ENCODE peak calls at places on chromosome 19, in four cellular contexts. N is neural crest cell, D is B cell, M is osteocyte. K is an unnamed sample.

GRCh38 chr19:43662487-43662886 is 7.5 kb downstream of the PLAUR start:
- DNase-seq in M (no peak), D (no peak), N (no peak), K (no peak)

GRCh38 chr19:41339936-41340335 is 13.8 kb downstream of the TGFB1 start:
- DNase-seq in M (no peak), D (no peak), N (no peak), K (no peak)

GRCh38 chr19:41332468-41332867 is 21.3 kb downstream of the TGFB1 start:
- DNase-seq in M (no peak), N (no peak), D (no peak), K (no peak)

GRCh38 chr19:14167594-14168138 is 31.3 kb upstream of the ASF1B start:
- DNase-seq in D (no peak), M (no peak), N (no peak), K (peak)

GRCh38 chr19:16332991-16333624 is 8.5 kb downstream of the KLF2 start:
- DNase-seq in D (no peak), M (no peak), N (no peak), K (no peak)

GRCh38 chr19:3760871-3761361 is 576 bp downstream of the APBA3 start:
- DNase-seq in N (no peak), D (no peak), M (no peak), K (no peak)

GRCh38 chr19:44701228-44701627 is 2.3 kb downstream of the CEACAM16 start:
- DNase-seq in N (no peak), D (no peak), M (no peak), K (no peak)

GRCh38 chr19:30240904-30241695 is 131.1 kb upstream of the ZNF536 start:
- DNase-seq in D (no peak), N (no peak), M (no peak), K (no peak)

GRCh38 chr19:55690769-55691545 is 15.9 kb downstream of the EPN1 start:
- DNase-seq in D (no peak), N (no peak), M (no peak), K (no peak)

GRCh38 chr19:1213391-1214286 is 8.1 kb downstream of the STK11 start:
- DNase-seq in N (no peak), M (no peak), D (peak), K (no peak)

GRCh38 chr19:623974-624373 is 9.4 kb downstream of the POLRMT start:
- DNase-seq in N (no peak), D (no peak), M (peak), K (no peak)

GRCh38 chr19:2888739-2889224 is 11.9 kb upstream of the ZNF57 start:
- DNase-seq in N (no peak), M (no peak), D (peak), K (peak)

GRCh38 chr19:50646074-50646807 is 3.0 kb upstream of the C19orf81 start:
- DNase-seq in N (no peak), D (no peak), M (no peak), K (no peak)

GRCh38 chr19:38183227-38183914 is 40.7 kb downstream of the DPF1 start:
- DNase-seq in N (peak), M (no peak), D (no peak), K (no peak)

GRCh38 chr19:43781630-43782310 is 997 bp upstream of the KCNN4 start:
- DNase-seq in M (no peak), N (no peak), D (no peak), K (no peak)

GRCh38 chr19:46022431-46023310 is at the start of gene PGLYRP1:
- DNase-seq in M (no peak), N (no peak), D (no peak), K (no peak)

GRCh38 chr19:40219721-40220276 is 1.6 kb upstream of the TTC9B start:
- DNase-seq in D (no peak), M (no peak), N (no peak), K (no peak)

GRCh38 chr19:44356383-44357111 is at the start of gene ZNF112:
- DNase-seq in D (peak), N (peak), M (peak), K (no peak)

GRCh38 chr19:50706387-50706786 is 13.2 kb downstream of the SHANK1 start:
- DNase-seq in D (no peak), M (no peak), N (no peak), K (no peak)

GRCh38 chr19:4260605-4261191 is 13.8 kb downstream of the YJU2 start:
- DNase-seq in M (no peak), N (no peak), D (no peak), K (no peak)

GRCh38 chr19:7668842-7669241 is at the start of gene RETN:
- DNase-seq in D (no peak), M (no peak), N (no peak), K (no peak)

GRCh38 chr19:1942078-1942933 is 1.3 kb downstream of the CSNK1G2 start:
- DNase-seq in N (peak), M (no peak), D (peak), K (peak)

GRCh38 chr19:54792814-54793213 is 10.6 kb upstream of the KIR2DL4 start:
- DNase-seq in N (no peak), M (no peak), D (no peak), K (no peak)

GRCh38 chr19:33385956-33386355 is 12.4 kb downstream of the CEBPG start:
- DNase-seq in D (no peak), M (no peak), N (no peak), K (no peak)

GRCh38 chr19:7783991-7784421 is 21.0 kb downstream of the CLEC4M start:
- DNase-seq in D (no peak), N (no peak), M (no peak), K (no peak)

GRCh38 chr19:7681336-7682174 is 922 bp downstream of the TRAPPC5 start:
- DNase-seq in M (no peak), N (peak), D (peak), K (peak)

GRCh38 chr19:48194041-48194871 is 23.8 kb downstream of the ZSWIM9 start:
- DNase-seq in N (peak), D (no peak), M (no peak), K (no peak)

GRCh38 chr19:17821190-17821589 is at the start of gene INSL3:
- DNase-seq in N (no peak), D (no peak), M (no peak), K (no peak)

GRCh38 chr19:16025108-16026101 is 50.9 kb upstream of the TPM4 start:
- DNase-seq in M (no peak), N (no peak), D (no peak), K (no peak)

GRCh38 chr19:42419309-42419708 is 7.9 kb downstream of the LIPE start:
- DNase-seq in D (no peak), N (no peak), M (no peak), K (no peak)

GRCh38 chr19:47110521-47111080 is 3.0 kb downstream of the ZC3H4 start:
- DNase-seq in N (no peak), D (peak), M (no peak), K (no peak)

GRCh38 chr19:45352914-45353796 is 12.6 kb downstream of the KLC3 start:
- DNase-seq in M (no peak), D (no peak), N (no peak), K (no peak)

GRCh38 chr19:12884926-12885748 is 1.9 kb downstream of the KLF1 start:
- DNase-seq in D (peak), M (no peak), N (peak), K (peak)

GRCh38 chr19:55836340-55836739 is at the start of gene NLRP4:
- DNase-seq in N (no peak), M (peak), D (no peak), K (no peak)

GRCh38 chr19:50777830-50778303 is 7.6 kb downstream of the GPR32 start:
- DNase-seq in D (no peak), N (peak), M (no peak), K (no peak)

GRCh38 chr19:55644191-55644833 is 863 bp downstream of the ZNF581 start:
- DNase-seq in D (no peak), M (no peak), N (no peak), K (no peak)

GRCh38 chr19:29805026-29805925 is 6.5 kb upstream of the CCNE1 start:
- DNase-seq in N (no peak), M (no peak), D (no peak), K (no peak)

DNA sequence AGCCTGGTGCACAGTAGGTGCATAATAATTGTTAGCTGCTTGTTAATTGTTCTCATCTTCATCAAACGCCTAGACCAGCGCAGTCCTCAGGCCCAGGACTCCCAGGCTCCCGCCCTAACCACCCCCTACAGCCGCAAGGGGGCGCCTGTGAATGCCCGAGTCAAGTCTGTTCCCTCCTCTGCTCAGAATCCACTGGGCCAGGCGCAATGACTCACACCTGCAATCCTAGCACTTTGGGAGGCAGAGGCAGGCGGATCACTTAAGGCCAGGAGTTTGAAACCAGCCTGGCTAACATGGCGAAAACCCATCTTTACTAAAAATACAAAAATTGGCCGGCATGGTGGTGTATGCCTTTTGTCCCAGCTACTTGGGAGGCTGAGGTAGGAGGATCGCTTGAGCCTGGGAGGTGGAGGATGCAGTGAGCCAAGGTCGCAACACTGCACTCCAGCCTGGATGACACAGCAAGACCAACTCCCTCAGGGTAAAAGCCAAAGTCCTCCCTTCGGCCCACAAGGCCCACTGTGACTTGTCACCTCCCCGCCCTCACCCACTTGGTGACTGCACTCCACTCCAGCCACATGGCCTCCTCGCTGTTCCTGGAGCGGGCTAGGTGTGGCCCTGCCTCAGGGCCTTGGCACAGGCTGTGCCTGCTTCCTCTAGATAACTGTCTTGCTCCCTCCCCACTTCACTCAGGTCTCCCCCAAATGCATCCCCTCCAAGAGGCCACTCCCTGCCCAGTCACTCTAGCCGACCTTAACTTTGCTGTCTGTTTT is 9.1 kb downstream of the ZNF653 start:
- DNase-seq in D (peak), M (peak), N (peak), K (peak)
- TF ChIP-seq CTCF in D (peak), M (peak), N (peak), K (peak)

GRCh38 chr19:35154535-35155406 is at the start of gene FXYD5:
- DNase-seq in M (no peak), N (no peak), D (peak), K (peak)
- TF ChIP-seq CTCF in M (peak), N (peak), D (no peak), K (no peak)

DNA sequence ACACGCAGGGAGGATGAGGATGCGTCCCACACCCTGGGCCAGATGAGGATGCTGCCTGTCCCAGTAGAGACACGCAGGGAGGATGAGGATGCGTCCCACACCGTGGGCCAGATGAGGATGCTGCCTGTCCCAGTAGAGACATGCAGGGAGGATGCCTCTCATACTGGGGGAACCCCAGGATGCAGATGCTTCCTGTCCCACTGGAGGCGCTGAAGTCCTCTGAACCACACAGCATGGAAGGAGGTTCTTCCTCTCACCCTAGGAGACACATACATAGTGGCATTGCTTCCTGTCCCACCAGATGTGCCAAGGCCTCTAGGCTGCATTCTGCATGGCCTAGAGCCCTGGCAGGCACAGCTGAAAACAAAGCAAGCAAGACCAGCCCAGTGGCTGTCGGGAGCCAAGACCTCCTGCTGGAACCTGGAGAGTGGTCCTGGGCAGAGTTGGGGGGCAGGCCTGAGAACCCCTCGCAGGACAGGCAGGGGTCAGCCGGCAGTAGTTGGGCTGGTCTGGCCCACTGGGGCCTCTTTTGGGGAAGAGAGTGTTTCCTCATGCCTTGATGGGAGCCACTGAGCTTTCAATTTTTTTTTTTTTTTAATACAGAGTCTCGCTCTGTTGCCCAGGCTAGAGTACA is 4.3 kb downstream of the HPN start:
- DNase-seq in N (no peak), D (peak), M (no peak), K (no peak)
- TF ChIP-seq CTCF in N (peak), D (no peak), M (peak), K (no peak)

DNA sequence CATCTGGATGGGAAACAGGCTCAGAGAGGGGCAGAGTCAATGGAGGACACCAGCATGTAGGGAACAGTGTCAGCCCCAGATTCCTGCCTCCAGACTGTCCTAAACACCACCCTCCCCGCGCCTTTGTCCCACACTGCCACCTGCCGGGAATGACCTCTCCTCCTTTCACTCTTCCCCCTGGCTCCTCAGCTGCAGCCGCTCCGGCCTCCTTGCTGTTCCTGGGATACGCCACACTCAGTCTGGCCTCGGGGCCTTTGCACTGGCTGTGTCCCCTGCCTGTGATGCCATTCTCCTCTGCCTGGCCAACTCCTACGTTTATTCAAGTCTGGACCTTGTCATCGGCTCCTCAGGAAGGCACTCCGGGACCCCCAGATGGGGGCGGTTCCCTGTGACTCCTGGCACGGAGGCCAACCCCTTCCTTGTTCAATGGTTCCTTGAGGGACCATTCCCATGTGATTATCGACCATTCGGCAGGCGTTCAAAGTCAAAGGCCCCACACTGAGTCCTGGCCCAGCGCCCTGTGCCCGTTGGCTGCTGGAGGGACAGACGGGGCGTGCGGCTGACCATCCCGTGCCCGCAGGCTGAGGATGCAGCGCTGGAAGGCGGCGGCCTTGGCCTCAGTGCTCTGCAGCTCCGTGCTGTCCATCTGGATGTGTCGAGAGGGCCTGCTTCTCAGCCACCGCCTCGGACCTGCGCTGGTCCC is 15.8 kb downstream of the FUT6 start:
- DNase-seq in M (no peak), D (no peak), N (peak), K (no peak)
- TF ChIP-seq CTCF in M (peak), D (no peak), N (peak), K (no peak)

K was measured in natural killer cell.